ENCODE peak calls at places on chromosomes 7 and 10, in six cellular contexts. One of them, this sample, is unnamed.

GRCh38 chr10:80589726-80590373 is 52.1 kb downstream of the SH2D4B start:
- DNase-seq in Panc1: no peak
- DNase-seq in stomach: no peak
- DNase-seq in AG10803: no peak
- DNase-seq in lung: no peak
- DNase-seq in astrocyte of the cerebellum: no peak
- DNase-seq in this sample: no peak

GRCh38 chr7:127815631-127816145 is 163.7 kb downstream of the SND1 start:
- DNase-seq in Panc1: no peak
- DNase-seq in stomach: no peak
- DNase-seq in AG10803: no peak
- DNase-seq in lung: no peak
- DNase-seq in astrocyte of the cerebellum: no peak
- DNase-seq in this sample: no peak

GRCh38 chr7:84190016-84190705 is 4.4 kb downstream of the SEMA3A start:
- DNase-seq in Panc1: no peak
- DNase-seq in stomach: no peak
- DNase-seq in AG10803: peak
- DNase-seq in lung: no peak
- DNase-seq in astrocyte of the cerebellum: no peak
- DNase-seq in this sample: no peak

GRCh38 chr10:50641636-50642035 is 17.9 kb upstream of the SGMS1 start:
- DNase-seq in Panc1: no peak
- DNase-seq in stomach: no peak
- DNase-seq in AG10803: no peak
- DNase-seq in lung: no peak
- DNase-seq in astrocyte of the cerebellum: no peak
- DNase-seq in this sample: no peak

GRCh38 chr7:99734987-99735386 is at the start of gene CYP3A7:
- DNase-seq in Panc1: no peak
- DNase-seq in stomach: no peak
- DNase-seq in AG10803: no peak
- DNase-seq in lung: no peak
- DNase-seq in astrocyte of the cerebellum: no peak
- DNase-seq in this sample: no peak

GRCh38 chr10:97498841-97499560 is at the start of gene UBTD1:
- DNase-seq in Panc1: no peak
- DNase-seq in stomach: peak
- DNase-seq in AG10803: peak
- DNase-seq in lung: peak
- DNase-seq in astrocyte of the cerebellum: no peak
- DNase-seq in this sample: no peak

GRCh38 chr10:73969224-73969811 is 28.6 kb upstream of the VCL start:
- DNase-seq in Panc1: no peak
- DNase-seq in stomach: no peak
- DNase-seq in AG10803: no peak
- DNase-seq in lung: no peak
- DNase-seq in astrocyte of the cerebellum: no peak
- DNase-seq in this sample: no peak

GRCh38 chr10:80411267-80411668 is 2.9 kb downstream of the PRXL2A start:
- DNase-seq in Panc1: no peak
- DNase-seq in stomach: peak
- DNase-seq in AG10803: no peak
- DNase-seq in lung: no peak
- DNase-seq in astrocyte of the cerebellum: no peak
- DNase-seq in this sample: no peak

GRCh38 chr10:131899695-131900349 is 986 bp upstream of the PPP2R2D start:
- DNase-seq in Panc1: no peak
- DNase-seq in stomach: no peak
- DNase-seq in AG10803: no peak
- DNase-seq in lung: no peak
- DNase-seq in astrocyte of the cerebellum: no peak
- DNase-seq in this sample: no peak

GRCh38 chr7:389911-390601 is 100.1 kb downstream of the FOXL3 start:
- DNase-seq in Panc1: no peak
- DNase-seq in stomach: peak
- DNase-seq in AG10803: no peak
- DNase-seq in lung: no peak
- DNase-seq in astrocyte of the cerebellum: no peak
- DNase-seq in this sample: no peak
- H3K4me3 ChIP-seq in Panc1: no peak
- H3K4me3 ChIP-seq in stomach: no peak
- H3K4me3 ChIP-seq in AG10803: no peak
- H3K4me3 ChIP-seq in lung: no peak
- H3K4me3 ChIP-seq in astrocyte of the cerebellum: no peak
- H3K4me3 ChIP-seq in this sample: no peak

DNA sequence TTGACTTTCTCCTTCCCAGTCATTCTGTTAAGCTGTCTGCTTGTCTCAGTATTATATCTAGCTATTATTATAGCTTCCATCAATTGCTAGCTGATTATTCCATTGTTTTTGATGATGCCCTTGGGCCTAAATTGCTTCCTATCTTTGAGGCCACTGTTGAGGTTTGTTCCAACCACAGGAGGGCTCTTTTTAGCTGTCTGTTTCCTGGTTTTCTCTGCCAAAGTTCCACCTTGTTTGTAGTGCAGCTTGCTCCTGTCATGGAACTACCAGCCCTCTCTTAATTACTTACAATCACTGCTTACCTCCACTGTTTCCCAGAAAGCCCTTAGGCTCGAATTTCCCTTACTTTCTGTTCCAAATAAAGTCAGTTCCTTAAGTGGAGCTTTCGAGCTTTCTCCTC is 118.7 kb upstream of the SEC61G start:
- DNase-seq in Panc1: peak
- DNase-seq in stomach: no peak
- DNase-seq in AG10803: no peak
- DNase-seq in lung: no peak
- DNase-seq in astrocyte of the cerebellum: no peak
- DNase-seq in this sample: peak
- TF ChIP-seq CTCF in Panc1: peak
- TF ChIP-seq CTCF in stomach: no peak
- TF ChIP-seq CTCF in AG10803: peak
- TF ChIP-seq CTCF in lung: no peak
- TF ChIP-seq CTCF in astrocyte of the cerebellum: no peak
- TF ChIP-seq CTCF in this sample: peak

GRCh38 chr7:7323921-7324320 is 141.6 kb downstream of the C1GALT1 start:
- DNase-seq in Panc1: no peak
- DNase-seq in stomach: no peak
- DNase-seq in AG10803: no peak
- DNase-seq in lung: no peak
- DNase-seq in astrocyte of the cerebellum: no peak
- DNase-seq in this sample: no peak
- H3K4me3 ChIP-seq in Panc1: no peak
- H3K4me3 ChIP-seq in stomach: no peak
- H3K4me3 ChIP-seq in AG10803: no peak
- H3K4me3 ChIP-seq in lung: no peak
- H3K4me3 ChIP-seq in astrocyte of the cerebellum: no peak
- H3K4me3 ChIP-seq in this sample: no peak

GRCh38 chr7:139698879-139699278 is 78.9 kb downstream of the HIPK2 start:
- DNase-seq in Panc1: no peak
- DNase-seq in stomach: no peak
- DNase-seq in AG10803: no peak
- DNase-seq in lung: no peak
- DNase-seq in astrocyte of the cerebellum: no peak
- DNase-seq in this sample: no peak

GRCh38 chr7:139701908-139702307 is 75.9 kb downstream of the HIPK2 start:
- DNase-seq in Panc1: no peak
- DNase-seq in stomach: peak
- DNase-seq in AG10803: no peak
- DNase-seq in lung: no peak
- DNase-seq in astrocyte of the cerebellum: no peak
- DNase-seq in this sample: no peak

GRCh38 chr7:139700505-139701235 is 77.1 kb downstream of the HIPK2 start:
- DNase-seq in Panc1: no peak
- DNase-seq in stomach: no peak
- DNase-seq in AG10803: no peak
- DNase-seq in lung: no peak
- DNase-seq in astrocyte of the cerebellum: no peak
- DNase-seq in this sample: no peak

GRCh38 chr7:139698278-139698677 is 79.5 kb downstream of the HIPK2 start:
- DNase-seq in Panc1: no peak
- DNase-seq in stomach: no peak
- DNase-seq in AG10803: no peak
- DNase-seq in lung: no peak
- DNase-seq in astrocyte of the cerebellum: no peak
- DNase-seq in this sample: no peak

DNA sequence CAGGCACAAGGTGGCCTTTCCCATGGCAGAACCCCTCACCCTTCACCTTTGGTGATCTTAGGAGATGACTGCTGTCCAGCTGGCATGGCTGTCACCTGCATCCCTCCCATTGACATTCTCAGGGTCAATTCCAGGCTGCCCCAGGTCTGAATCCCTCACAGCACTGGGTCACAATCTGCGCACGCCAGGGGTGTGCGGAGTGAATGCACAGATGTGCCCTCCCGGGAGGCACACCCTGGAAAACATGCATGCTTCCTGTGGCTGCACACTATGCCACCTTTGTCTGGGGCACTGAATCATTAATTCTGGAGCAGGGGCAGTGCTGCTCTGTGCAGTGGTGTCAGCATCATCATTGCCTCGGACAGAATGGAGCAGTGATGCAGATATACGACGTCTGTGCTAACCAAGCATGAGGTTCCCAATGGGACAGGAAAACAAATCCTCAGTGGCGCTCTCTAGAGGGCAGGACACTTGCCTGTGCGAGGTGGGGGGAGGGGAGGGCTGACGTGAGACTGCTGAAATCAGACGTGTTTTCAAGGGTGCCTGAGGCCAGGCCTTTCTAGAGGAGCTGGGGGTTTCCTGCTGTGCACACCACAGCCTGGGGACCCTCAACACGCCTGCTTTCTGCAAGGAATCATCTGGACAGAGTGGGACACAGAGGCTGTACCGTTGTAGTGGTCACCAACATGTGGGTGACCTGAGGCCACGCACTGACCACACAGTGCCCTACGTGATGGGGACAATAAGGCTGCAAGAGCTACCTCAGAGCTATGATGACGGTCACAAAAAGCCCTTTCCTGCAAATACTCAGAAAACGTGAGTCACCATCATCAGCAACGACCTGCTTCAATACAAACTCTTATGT is 77.9 kb downstream of the HIPK2 start:
- DNase-seq in Panc1: no peak
- DNase-seq in stomach: peak
- DNase-seq in AG10803: no peak
- DNase-seq in lung: no peak
- DNase-seq in astrocyte of the cerebellum: no peak
- DNase-seq in this sample: no peak
- TF ChIP-seq CTCF in Panc1: no peak
- TF ChIP-seq CTCF in stomach: no peak
- TF ChIP-seq CTCF in AG10803: no peak
- TF ChIP-seq CTCF in lung: no peak
- TF ChIP-seq CTCF in astrocyte of the cerebellum: no peak
- TF ChIP-seq CTCF in this sample: peak

DNA sequence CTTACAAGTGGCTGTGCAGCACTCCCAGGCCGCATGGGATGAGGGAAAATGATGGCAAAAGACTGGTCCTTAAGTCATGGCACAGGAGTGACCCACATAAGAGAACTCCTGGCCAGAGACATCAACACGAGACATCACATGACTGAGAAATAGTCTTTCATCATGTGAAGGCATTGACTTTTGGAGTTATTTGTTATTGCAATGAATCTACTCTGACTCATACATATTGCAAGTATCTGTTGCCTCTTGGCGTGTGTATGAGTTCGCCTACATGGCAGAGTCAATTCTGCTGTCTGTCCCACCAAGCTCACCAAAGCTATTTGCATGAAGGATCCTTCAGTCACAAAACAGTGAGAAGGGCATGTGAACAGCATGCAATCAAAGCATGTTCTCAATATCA is 59.7 kb upstream of the HABP2 start:
- DNase-seq in Panc1: no peak
- DNase-seq in stomach: no peak
- DNase-seq in AG10803: peak
- DNase-seq in lung: no peak
- DNase-seq in astrocyte of the cerebellum: no peak
- DNase-seq in this sample: no peak
- H3K4me3 ChIP-seq in Panc1: no peak
- H3K4me3 ChIP-seq in stomach: no peak
- H3K4me3 ChIP-seq in AG10803: no peak
- H3K4me3 ChIP-seq in lung: no peak
- H3K4me3 ChIP-seq in astrocyte of the cerebellum: no peak
- H3K4me3 ChIP-seq in this sample: no peak